ENCODE peak calls at places on chromosomes 6 and 20, in five cellular contexts. W is IMR-90, X is SJSA1, G is lung, P is coronary artery. O is an unnamed sample.

GRCh38 chr6:156953478-156954146 is 176.4 kb downstream of the ARID1B start:
- DNase-seq in W (peak), X (peak), G (no peak), P (no peak), O (peak)

GRCh38 chr6:46926481-46926880 is 4.7 kb upstream of the ADGRF5 start:
- DNase-seq in W (peak), X (no peak), G (no peak), P (no peak), O (peak)

GRCh38 chr20:41668057-41668749 is 50.0 kb upstream of the CHD6 start:
- DNase-seq in W (no peak), X (no peak), G (no peak), P (no peak), O (no peak)

GRCh38 chr6:116648161-116648560 is 20.4 kb downstream of the ZUP1 start:
- DNase-seq in W (peak), X (no peak), G (no peak), P (no peak), O (no peak)

GRCh38 chr6:40343318-40343886 is 243.8 kb downstream of the LRFN2 start:
- DNase-seq in W (no peak), X (no peak), G (no peak), P (peak), O (no peak)

GRCh38 chr6:89239338-89239737 is 22.2 kb upstream of the GABRR1 start:
- DNase-seq in W (no peak), X (no peak), G (no peak), P (no peak), O (peak)

GRCh38 chr6:143268439-143268838 is 182.1 kb downstream of the ADAT2 start:
- DNase-seq in W (no peak), X (no peak), G (no peak), P (no peak), O (no peak)

GRCh38 chr6:37005061-37005810 is at the start of gene FGD2:
- DNase-seq in W (no peak), X (no peak), G (no peak), P (no peak), O (no peak)

GRCh38 chr6:15387118-15387517 is 141.2 kb downstream of the JARID2 start:
- DNase-seq in W (peak), X (no peak), G (no peak), P (no peak), O (no peak)

GRCh38 chr20:56393133-56393472 is 658 bp downstream of the CSTF1 start:
- DNase-seq in W (no peak), X (no peak), G (no peak), P (no peak), O (no peak)

GRCh38 chr20:2086177-2086979 is 15.2 kb upstream of the STK35 start:
- DNase-seq in W (no peak), X (no peak), G (no peak), P (no peak), O (peak)

GRCh38 chr6:133502451-133503259 is 261.5 kb downstream of the EYA4 start:
- DNase-seq in W (peak), X (no peak), G (no peak), P (peak), O (peak)

GRCh38 chr6:99016355-99016754 is 68.6 kb upstream of the FBXL4 start:
- DNase-seq in W (peak), X (no peak), G (no peak), P (no peak), O (no peak)

GRCh38 chr6:5464096-5464885 is 203.0 kb downstream of the FARS2 start:
- DNase-seq in W (peak), X (no peak), G (no peak), P (no peak), O (peak)

GRCh38 chr6:17600527-17601388 is 656 bp downstream of the FAM8A1 start:
- DNase-seq in W (peak), X (peak), G (peak), P (peak), O (peak)

GRCh38 chr20:63700199-63701050 is 4.0 kb downstream of the TNFRSF6B start:
- DNase-seq in W (no peak), X (no peak), G (no peak), P (peak), O (no peak)

GRCh38 chr6:126657556-126658129 is 317.7 kb downstream of the CENPW start:
- DNase-seq in W (peak), X (no peak), G (no peak), P (no peak), O (peak)

GRCh38 chr6:113595921-113596376 is 261.2 kb upstream of the MARCKS start:
- DNase-seq in W (peak), X (no peak), G (no peak), P (no peak), O (peak)

GRCh38 chr6:80022803-80023202 is 18.4 kb downstream of the TTK start:
- DNase-seq in W (peak), X (no peak), G (no peak), P (no peak), O (peak)

DNA sequence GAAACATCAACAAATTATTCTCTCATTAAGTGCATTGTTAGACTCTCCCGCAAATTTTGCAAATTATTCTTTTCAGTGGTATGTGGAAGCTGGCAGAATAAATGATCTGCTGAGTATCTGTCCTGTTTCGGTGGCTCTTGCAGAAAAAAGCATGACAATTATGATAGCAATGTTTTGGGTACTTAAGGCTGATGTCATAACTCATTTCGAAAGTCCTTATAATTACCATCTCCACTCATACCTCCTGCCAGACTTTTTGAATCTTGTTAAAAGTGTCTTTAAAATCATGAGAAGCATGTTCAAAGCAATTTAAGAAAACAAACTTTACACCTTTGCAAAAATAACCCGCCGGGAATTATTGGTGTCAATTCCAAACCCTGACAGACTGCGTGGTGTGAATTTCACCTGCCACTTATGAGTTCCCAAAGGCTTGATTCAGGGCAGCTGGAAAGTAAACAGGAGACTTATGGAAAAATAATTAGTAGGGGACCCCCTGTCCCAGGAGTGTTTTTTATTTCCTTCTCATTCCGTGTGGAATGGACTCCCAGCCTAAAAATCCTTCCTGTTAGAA is 87.6 kb upstream of the E2F3 start:
- DNase-seq in W (no peak), X (no peak), G (no peak), P (no peak), O (no peak)
- H3K4me3 ChIP-seq in W (no peak), X (no peak), G (no peak), P (no peak), O (no peak)

GRCh38 chr6:105077592-105078463 is 102.0 kb downstream of the POPDC3 start:
- DNase-seq in W (peak), X (peak), G (no peak), P (no peak), O (peak)

GRCh38 chr6:105069821-105070445 is 109.9 kb downstream of the POPDC3 start:
- DNase-seq in W (no peak), X (no peak), G (no peak), P (no peak), O (no peak)

GRCh38 chr6:105080279-105080678 is 99.5 kb downstream of the POPDC3 start:
- DNase-seq in W (no peak), X (no peak), G (no peak), P (no peak), O (no peak)

GRCh38 chr6:105072799-105073199 is 107.0 kb downstream of the POPDC3 start:
- DNase-seq in W (peak), X (peak), G (no peak), P (no peak), O (no peak)

GRCh38 chr6:105075210-105075609 is 104.6 kb downstream of the POPDC3 start:
- DNase-seq in W (no peak), X (no peak), G (no peak), P (no peak), O (no peak)
- H3K27ac ChIP-seq in W (no peak), X (no peak), G (no peak), P (no peak), O (peak)

GRCh38 chr6:170295519-170296422 is 4.9 kb upstream of the DLL1 start:
- DNase-seq in W (no peak), X (peak), G (no peak), P (no peak), O (no peak)

GRCh38 chr6:170297577-170298330 is 6.9 kb upstream of the DLL1 start:
- DNase-seq in W (no peak), X (no peak), G (no peak), P (no peak), O (no peak)

GRCh38 chr6:170298688-170299087 is 7.8 kb upstream of the DLL1 start:
- DNase-seq in W (no peak), X (no peak), G (no peak), P (no peak), O (no peak)

GRCh38 chr6:170296423-170296745 is 5.5 kb upstream of the DLL1 start:
- DNase-seq in W (no peak), X (no peak), G (no peak), P (no peak), O (no peak)

DNA sequence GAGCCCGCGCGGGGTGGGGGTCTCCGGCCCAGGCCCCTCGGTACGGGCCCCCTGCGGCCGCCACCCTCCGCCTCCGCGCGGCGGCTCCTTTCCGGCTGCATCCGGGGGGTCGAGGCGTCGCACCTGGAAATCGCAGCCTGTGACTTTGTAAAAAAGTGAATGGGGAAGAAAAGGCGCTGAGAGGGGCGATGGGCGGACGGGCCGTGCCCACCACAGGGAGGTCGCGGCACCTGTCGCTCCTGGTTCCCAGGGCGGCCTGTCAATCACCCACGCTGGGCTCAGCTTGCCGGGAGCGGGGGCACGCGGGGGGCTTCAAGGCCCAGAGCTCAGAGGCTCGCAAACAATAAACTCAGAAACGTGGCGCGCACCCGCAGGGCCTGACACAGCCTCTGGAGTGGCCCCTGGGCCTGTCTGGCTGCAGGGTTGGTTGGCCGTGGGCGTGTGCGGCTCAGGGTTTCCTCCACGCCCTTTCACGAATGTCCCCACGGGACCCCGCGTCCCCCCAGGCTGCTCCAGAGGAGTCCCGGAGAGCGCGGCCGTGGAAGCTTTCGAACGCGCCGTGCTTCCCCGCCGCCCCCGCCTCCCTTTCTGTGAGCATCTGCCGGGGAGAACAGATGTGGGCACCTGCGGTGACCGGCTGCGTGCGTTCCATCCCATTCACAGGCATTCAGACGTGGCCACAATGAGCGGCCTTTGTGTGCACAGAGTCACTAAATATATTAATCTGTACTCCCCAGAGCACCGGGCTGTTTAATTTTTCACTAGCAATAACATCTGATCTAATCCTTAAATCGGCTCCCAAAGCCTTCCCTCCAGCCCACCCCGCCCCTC is 6.1 kb upstream of the DLL1 start:
- DNase-seq in W (no peak), X (no peak), G (no peak), P (no peak), O (no peak)
- H3K4me3 ChIP-seq in W (no peak), X (no peak), G (no peak), P (peak), O (peak)

GRCh38 chr6:3870528-3870925 is 21.4 kb downstream of the FAM50B start:
- DNase-seq in W (no peak), X (no peak), G (no peak), P (no peak), O (no peak)
- H3K27ac ChIP-seq in W (no peak), X (no peak), G (no peak), P (no peak), O (no peak)

DNA sequence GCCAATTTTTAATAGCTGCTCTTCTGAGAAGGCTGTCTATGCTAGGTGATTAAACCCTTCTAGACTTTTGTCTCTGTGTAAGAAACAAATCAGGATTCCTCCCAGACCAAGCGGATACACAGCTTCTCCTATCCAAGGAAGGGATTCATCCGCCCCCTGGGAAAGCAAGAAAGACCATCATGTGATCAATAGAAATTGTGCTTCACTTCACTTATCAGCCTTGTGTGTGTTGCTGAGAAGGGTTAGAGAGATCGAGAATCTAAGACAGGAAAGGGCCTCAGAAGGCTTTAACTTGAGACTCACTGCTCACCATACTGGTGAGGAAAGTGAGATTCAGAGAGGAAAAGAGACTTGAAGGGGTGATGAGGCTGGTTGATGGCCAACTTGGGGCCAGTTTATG is 1.5 kb downstream of the ABCC10 start:
- DNase-seq in W (no peak), X (no peak), G (no peak), P (no peak), O (no peak)
- H3K4me3 ChIP-seq in W (no peak), X (no peak), G (no peak), P (peak), O (no peak)

O was measured in cardiac muscle cell.